ENCODE peak calls at places on chromosomes 7 and 10, in seven cellular contexts. Z is neural progenitor cell, C is NCI-H1694, I is lung, S is NCI-H2227 treated with DMSO at 0.1 percent for 48 hours, W is DMS153, H is AG10803. V is an unnamed sample.

GRCh38 chr7:73668103-73668937 is 689 bp downstream of the VPS37D start:
- DNase-seq in Z (peak), C (peak), I (no peak), S (peak), W (no peak), H (peak), V (peak)

GRCh38 chr10:109831846-109832245 is 91.5 kb downstream of the XPNPEP1 start:
- DNase-seq in Z (no peak), C (no peak), I (no peak), S (no peak), W (no peak), H (no peak), V (no peak)

GRCh38 chr10:133276435-133277201 is at the start of gene ADAM8:
- DNase-seq in Z (peak), C (no peak), I (peak), S (no peak), W (no peak), H (no peak), V (peak)

GRCh38 chr10:80447618-80448190 is 6.4 kb upstream of the TSPAN14 start:
- DNase-seq in Z (no peak), C (no peak), I (no peak), S (no peak), W (no peak), H (no peak), V (no peak)

GRCh38 chr10:133467286-133467911 is 13.7 kb downstream of the SCART1 start:
- DNase-seq in Z (no peak), C (no peak), I (peak), S (no peak), W (no peak), H (no peak), V (no peak)

GRCh38 chr7:90188281-90188680 is 23.3 kb upstream of the STEAP2 start:
- DNase-seq in Z (no peak), C (no peak), I (no peak), S (no peak), W (no peak), H (no peak), V (no peak)

GRCh38 chr7:5356751-5357119 is 66.9 kb downstream of the TNRC18 start:
- DNase-seq in Z (no peak), C (no peak), I (no peak), S (no peak), W (no peak), H (no peak), V (no peak)

GRCh38 chr10:66795871-66796270 is 130.0 kb upstream of the LRRTM3 start:
- DNase-seq in Z (no peak), C (no peak), I (no peak), S (no peak), W (no peak), H (no peak), V (no peak)

GRCh38 chr10:61621538-61622150 is 41.1 kb upstream of the CABCOCO1 start:
- DNase-seq in Z (peak), C (peak), I (no peak), S (peak), W (peak), H (no peak), V (peak)

GRCh38 chr10:88113657-88114272 is 250.3 kb downstream of the PTEN start:
- DNase-seq in Z (no peak), C (no peak), I (no peak), S (no peak), W (no peak), H (peak), V (no peak)

GRCh38 chr7:5077740-5078139 is 32.1 kb downstream of the RBAK start:
- DNase-seq in Z (no peak), C (peak), I (no peak), S (peak), W (no peak), H (no peak), V (no peak)

GRCh38 chr10:73478636-73479035 is 17.2 kb downstream of the PPP3CB start:
- DNase-seq in Z (no peak), C (no peak), I (no peak), S (no peak), W (no peak), H (no peak), V (no peak)

GRCh38 chr10:84296071-84296981 is 32.1 kb upstream of the CCSER2 start:
- DNase-seq in Z (no peak), C (no peak), I (no peak), S (no peak), W (peak), H (peak), V (peak)

GRCh38 chr7:86647340-86648094 is 3.8 kb downstream of the GRM3 start:
- DNase-seq in Z (peak), C (no peak), I (no peak), S (no peak), W (no peak), H (no peak), V (no peak)

GRCh38 chr7:99380032-99380822 is 5.7 kb downstream of the ARPC1B start:
- DNase-seq in Z (no peak), C (no peak), I (peak), S (no peak), W (no peak), H (peak), V (no peak)

GRCh38 chr10:109866995-109867635 is 56.2 kb downstream of the XPNPEP1 start:
- DNase-seq in Z (no peak), C (no peak), I (no peak), S (no peak), W (no peak), H (no peak), V (no peak)

GRCh38 chr7:137343483-137343841 is at the start of gene PTN:
- DNase-seq in Z (peak), C (no peak), I (no peak), S (peak), W (peak), H (peak), V (peak)

GRCh38 chr10:122142652-122143237 is 128.4 kb upstream of the BTBD16 start:
- DNase-seq in Z (peak), C (no peak), I (no peak), S (no peak), W (no peak), H (no peak), V (peak)

GRCh38 chr10:30583778-30584415 is 45.7 kb downstream of the LYZL2 start:
- DNase-seq in Z (no peak), C (no peak), I (peak), S (no peak), W (peak), H (peak), V (peak)

GRCh38 chr10:1938317-1938716 is 201.0 kb upstream of the ADARB2 start:
- DNase-seq in Z (no peak), C (peak), I (no peak), S (no peak), W (no peak), H (no peak), V (no peak)

GRCh38 chr7:27433581-27433980 is 191.0 kb downstream of the EVX1 start:
- DNase-seq in Z (no peak), C (no peak), I (no peak), S (no peak), W (no peak), H (no peak), V (no peak)

GRCh38 chr10:5587151-5588079 is 62.7 kb downstream of the CALML3 start:
- DNase-seq in Z (no peak), C (no peak), I (no peak), S (no peak), W (no peak), H (no peak), V (no peak)

GRCh38 chr10:110118891-110119621 is 88.3 kb upstream of the MXI1 start:
- DNase-seq in Z (no peak), C (no peak), I (no peak), S (no peak), W (no peak), H (peak), V (no peak)

GRCh38 chr10:106185991-106186390 is 978.5 kb downstream of the SORCS1 start:
- DNase-seq in Z (no peak), C (no peak), I (no peak), S (no peak), W (no peak), H (peak), V (no peak)

GRCh38 chr10:49360271-49361177 is 35.4 kb downstream of the DRGX start:
- DNase-seq in Z (no peak), C (peak), I (no peak), S (no peak), W (no peak), H (no peak), V (peak)

GRCh38 chr7:49995681-49996080 is 97.4 kb downstream of the ZPBP start:
- DNase-seq in Z (no peak), C (no peak), I (no peak), S (no peak), W (no peak), H (no peak), V (no peak)

GRCh38 chr10:20836401-20836800 is 60.7 kb downstream of the NEBL start:
- DNase-seq in Z (no peak), C (no peak), I (no peak), S (no peak), W (no peak), H (no peak), V (no peak)

GRCh38 chr10:43885252-43885651 is 236.6 kb upstream of the ZNF32 start:
- DNase-seq in Z (no peak), C (no peak), I (no peak), S (no peak), W (no peak), H (no peak), V (no peak)

GRCh38 chr10:124649209-124649608 is 95.0 kb downstream of the FAM53B start:
- DNase-seq in Z (no peak), C (no peak), I (peak), S (no peak), W (no peak), H (no peak), V (no peak)

GRCh38 chr10:14478639-14479038 is 147.9 kb upstream of the FRMD4A start:
- DNase-seq in Z (peak), C (peak), I (no peak), S (no peak), W (peak), H (peak), V (peak)

GRCh38 chr10:132061465-132062180 is 4.1 kb upstream of the JAKMIP3 start:
- DNase-seq in Z (no peak), C (no peak), I (no peak), S (no peak), W (no peak), H (no peak), V (no peak)

GRCh38 chr10:122140941-122141623 is 130.0 kb upstream of the BTBD16 start:
- DNase-seq in Z (no peak), C (no peak), I (peak), S (no peak), W (no peak), H (peak), V (no peak)

GRCh38 chr10:62614389-62615157 is 189.9 kb upstream of the ADO start:
- DNase-seq in Z (no peak), C (no peak), I (no peak), S (no peak), W (no peak), H (peak), V (no peak)

GRCh38 chr10:96358851-96359540 is at the start of gene OPALIN:
- DNase-seq in Z (no peak), C (no peak), I (no peak), S (no peak), W (no peak), H (no peak), V (no peak)

GRCh38 chr7:79227035-79227434 is 226.4 kb downstream of the MAGI2 start:
- DNase-seq in Z (no peak), C (no peak), I (no peak), S (peak), W (peak), H (peak), V (no peak)

GRCh38 chr10:133528296-133528844 is 1.2 kb downstream of the CYP2E1 start:
- DNase-seq in Z (no peak), C (no peak), I (no peak), S (no peak), W (peak), H (no peak), V (no peak)